ENCODE peak calls at places on chromosomes 12 and 14, in nine cellular contexts. G is HFFc6, A is GM13976, L is Calu3, N is nephron progenitor cell, T is right lobe of liver, W is foreskin fibroblast, U is HFF-Myc, B is astrocyte of the spinal cord. K is an unnamed sample.

GRCh38 chr14:92546347-92547053 is 32.9 kb downstream of the RIN3 start:
- DNase-seq in L (peak; percentile 52), W (peak; percentile 72), T (no peak), B (peak; percentile 43), U (peak; percentile 22), G (peak; percentile 21), A (no peak), N (no peak), K (no peak)

GRCh38 chr14:103543721-103544626 is 15.0 kb downstream of the TRMT61A start:
- DNase-seq in L (no peak), G (no peak), T (peak; percentile 40), U (no peak), W (no peak), B (no peak), A (no peak), N (no peak), K (no peak)

GRCh38 chr12:69739287-69740191 is 879 bp downstream of the RAB3IP start:
- DNase-seq in B (peak; percentile 38), G (no peak), U (no peak), L (peak; percentile 83), A (peak; percentile 61), W (no peak), N (peak; percentile 62), T (peak; percentile 75), K (no peak)

GRCh38 chr12:16352481-16352880 is 5.0 kb downstream of the MGST1 start:
- DNase-seq in L (no peak), W (no peak), A (no peak), G (peak; percentile 37), N (no peak), U (no peak), T (no peak), B (peak; percentile 51), K (no peak)

GRCh38 chr12:24069532-24070395 is 120.3 kb upstream of the SOX5 start:
- DNase-seq in L (no peak), T (peak; percentile 51), N (peak; percentile 10), W (no peak), U (no peak), A (no peak), G (no peak), B (no peak), K (no peak)

GRCh38 chr14:102076793-102077759 is 9.8 kb downstream of the HSP90AA1 start:
- DNase-seq in W (no peak), L (no peak), B (no peak), T (no peak), N (no peak), U (no peak), G (no peak), A (no peak), K (no peak)

GRCh38 chr14:79564371-79564770 is 646.9 kb downstream of the DIO2 start:
- DNase-seq in U (no peak), W (no peak), N (no peak), A (no peak), B (no peak), L (no peak), G (no peak), T (no peak), K (no peak)

GRCh38 chr14:99803803-99804202 is 10.6 kb downstream of the EML1 start:
- DNase-seq in W (no peak), G (no peak), A (no peak), L (no peak), T (no peak), B (no peak), N (no peak), U (no peak), K (no peak)

GRCh38 chr12:65663648-65664047 is 160.6 kb upstream of the HMGA2 start:
- DNase-seq in L (no peak), N (no peak), A (no peak), U (no peak), W (no peak), G (no peak), B (peak; percentile 56), T (no peak), K (no peak)

GRCh38 chr14:104600141-104600643 is 4.4 kb downstream of the TMEM179 start:
- DNase-seq in W (no peak), A (peak; percentile 32), L (no peak), T (no peak), G (peak; percentile 41), U (peak; percentile 5), N (no peak), B (no peak), K (no peak)

GRCh38 chr14:51092965-51093364 is 1.9 kb downstream of the TRIM9 start:
- DNase-seq in N (no peak), B (no peak), G (no peak), L (no peak), W (no peak), U (no peak), T (no peak), A (no peak), K (no peak)

GRCh38 chr12:3122841-3123678 is 45.9 kb downstream of the TSPAN9 start:
- DNase-seq in U (no peak), N (no peak), L (no peak), G (peak; percentile 90), A (no peak), W (peak; percentile 92), B (peak; percentile 81), T (no peak), K (peak; percentile 43)
- TF ChIP-seq CTCF in U (no peak), N (no peak), L (no peak), G (peak; percentile 55), A (no peak), W (peak; percentile 13), B (peak; percentile 21), T (no peak), K (peak; percentile 38)

DNA sequence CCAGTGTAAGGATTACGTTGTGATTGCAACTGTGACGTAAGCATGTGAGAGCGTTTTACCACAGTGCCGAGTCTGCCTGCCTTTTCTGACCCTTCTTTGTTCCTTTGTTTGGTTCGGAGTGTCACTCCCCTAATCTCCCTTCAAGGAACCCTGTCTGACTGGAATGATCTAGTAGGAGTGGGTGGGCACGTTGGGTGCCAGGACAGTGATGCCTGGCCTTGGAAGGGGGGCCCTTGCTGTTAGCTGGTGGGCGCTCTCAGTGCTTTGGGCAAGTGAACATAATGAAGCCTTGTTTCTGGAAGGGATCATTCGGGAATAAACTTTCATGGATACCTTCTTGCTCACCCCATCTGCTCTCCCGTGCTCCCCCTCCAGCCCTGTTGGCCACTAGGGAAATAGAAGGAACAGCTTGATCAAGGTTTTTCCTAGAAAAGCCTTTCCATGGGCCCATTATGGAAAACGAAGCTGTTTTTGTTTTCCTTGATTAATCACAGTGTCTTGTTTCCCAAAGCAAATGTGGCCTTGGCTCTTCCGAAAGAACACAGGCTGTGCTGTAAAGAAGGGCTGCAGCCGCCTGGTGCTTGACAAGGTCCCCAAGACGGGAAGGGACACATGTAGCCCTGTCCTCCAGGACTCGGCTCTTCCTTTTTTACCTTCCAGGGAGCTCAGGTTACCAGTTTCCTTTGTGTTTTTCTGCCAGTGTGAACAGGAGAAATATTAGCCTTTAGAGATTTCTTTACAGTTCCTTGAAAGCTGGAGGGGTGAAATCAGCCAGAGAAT is 215.4 kb downstream of the CRADD start:
- DNase-seq in N (peak; percentile 16), G (no peak), L (no peak), U (no peak), A (no peak), T (no peak), W (no peak), B (no peak), K (no peak)
- TF ChIP-seq CTCF in N (no peak), G (peak; percentile 12), L (no peak), U (no peak), A (no peak), T (no peak), W (no peak), B (no peak), K (no peak)

DNA sequence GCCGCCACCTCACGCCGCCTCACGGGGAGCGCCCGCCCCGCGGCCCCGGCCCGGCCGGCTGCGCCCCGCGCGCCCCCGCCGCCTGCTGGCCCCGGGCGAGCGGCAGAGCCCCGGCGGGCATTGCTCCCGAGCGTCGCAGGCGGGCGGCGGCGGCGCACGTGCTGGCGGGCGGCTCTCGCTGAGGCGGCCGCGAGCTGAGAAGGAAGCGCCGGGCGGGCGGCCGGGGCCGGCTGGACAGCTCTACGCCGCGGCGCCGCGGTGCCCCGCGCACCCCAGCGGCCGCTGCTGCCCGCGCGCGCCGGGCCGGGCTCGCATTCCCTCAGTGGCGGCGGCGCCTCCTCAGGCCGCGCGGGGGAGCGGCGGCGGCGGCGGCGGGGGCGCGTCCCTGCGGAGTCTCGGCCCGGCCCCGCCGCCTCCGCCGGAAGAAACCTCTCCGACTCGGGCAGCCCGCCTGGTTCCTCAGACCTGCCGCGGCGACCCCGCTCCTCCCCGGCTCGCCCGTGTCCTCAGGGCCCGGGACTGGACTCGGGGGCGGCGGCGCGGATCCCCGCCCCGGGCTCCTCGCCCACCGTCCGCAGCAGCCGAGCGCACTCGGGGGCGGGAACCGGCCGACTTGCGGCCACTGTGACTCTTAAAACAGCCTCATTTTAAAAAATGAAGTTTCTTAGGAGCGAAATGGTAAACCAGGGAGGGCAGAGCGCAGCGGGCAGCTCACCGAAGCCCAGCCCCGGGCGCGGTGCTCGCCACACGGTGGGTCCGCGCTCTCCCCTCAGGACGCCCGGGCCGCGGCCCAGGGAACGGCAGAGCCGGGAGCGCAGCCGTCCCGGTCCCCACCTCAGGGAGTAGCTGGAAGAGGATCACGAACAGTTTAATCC is at the start of gene PITPNM2:
- DNase-seq in N (peak; percentile 77), L (peak; percentile 82), W (peak; percentile 57), B (peak; percentile 46), G (peak; percentile 25), T (peak; percentile 65), U (no peak), A (peak; percentile 85), K (no peak)
- TF ChIP-seq CTCF in N (no peak), L (no peak), W (no peak), B (peak; percentile 13), G (no peak), T (peak; percentile 54), U (no peak), A (peak; percentile 54), K (no peak)

GRCh38 chr14:38405851-38406630 is 150.1 kb upstream of the CLEC14A start:
- DNase-seq in U (no peak), N (peak; percentile 5), L (no peak), G (peak; percentile 81), T (no peak), W (peak; percentile 73), A (no peak), B (peak; percentile 34), K (peak; percentile 84)
- TF ChIP-seq CTCF in U (peak; percentile 15), N (peak; percentile 2), L (no peak), G (peak; percentile 60), T (no peak), W (peak; percentile 13), A (no peak), B (no peak), K (peak; percentile 35)

GRCh38 chr12:55188573-55188972 is 32.3 kb upstream of the OR10A7 start:
- DNase-seq in N (no peak), A (no peak), U (no peak), T (no peak), W (no peak), B (no peak), G (no peak), L (no peak), K (no peak)

GRCh38 chr12:55194382-55194781 is 26.4 kb upstream of the OR10A7 start:
- DNase-seq in W (no peak), L (no peak), U (no peak), A (no peak), N (no peak), B (no peak), T (no peak), G (no peak), K (no peak)

GRCh38 chr12:55188974-55189556 is 31.8 kb upstream of the OR10A7 start:
- DNase-seq in U (peak; percentile 73), N (peak; percentile 57), W (peak; percentile 38), G (peak; percentile 67), A (peak; percentile 38), T (no peak), L (peak; percentile 71), B (peak; percentile 81), K (peak; percentile 41)
- TF ChIP-seq CTCF in U (peak; percentile 42), N (peak; percentile 81), W (peak; percentile 61), G (peak; percentile 93), A (peak; percentile 61), T (peak; percentile 78), L (peak; percentile 56), B (peak; percentile 70), K (peak; percentile 65)

GRCh38 chr12:103771466-103771865 is 69.6 kb downstream of the NT5DC3 start:
- DNase-seq in W (peak; percentile 27), N (peak; percentile 37), G (peak; percentile 23), L (peak; percentile 75), B (peak; percentile 35), T (peak; percentile 50), A (no peak), U (no peak), K (no peak)
- TF ChIP-seq CTCF in W (peak; percentile 73), N (peak; percentile 16), G (peak; percentile 78), L (peak; percentile 72), B (peak; percentile 66), T (peak; percentile 58), A (peak; percentile 16), U (peak; percentile 64), K (peak; percentile 88)

K was measured in AG09309.